ENCODE peak calls at places on chromosomes 16 and 17, in four cellular contexts. T is H1, Z is GM12878, E is HepG2. M is an unnamed sample.

GRCh38 chr17:39929657-39930407 is 2.3 kb downstream of the LRRC3C start:
- DNase-seq in Z (no peak), E (peak), T (no peak), M (no peak)

GRCh38 chr17:40551874-40552768 is 13.2 kb downstream of the CCR7 start:
- DNase-seq in Z (no peak), T (no peak), E (peak), M (no peak)

GRCh38 chr16:54911079-54911478 is 19.6 kb upstream of the IRX5 start:
- DNase-seq in Z (no peak), T (no peak), E (no peak), M (no peak)

GRCh38 chr16:2682209-2683021 is at the start of gene KCTD5:
- DNase-seq in T (peak), Z (peak), E (peak), M (peak)

GRCh38 chr17:82752371-82753200 is 721 bp downstream of the TBCD start:
- DNase-seq in E (no peak), T (no peak), Z (no peak), M (no peak)

GRCh38 chr16:54787045-54787444 is 143.6 kb upstream of the IRX5 start:
- DNase-seq in T (no peak), E (no peak), Z (no peak), M (no peak)

GRCh38 chr17:28131592-28131991 is 89.1 kb downstream of the NLK start:
- DNase-seq in E (no peak), Z (no peak), T (no peak), M (no peak)

GRCh38 chr16:74743668-74744299 is 30.8 kb downstream of the FA2H start:
- DNase-seq in E (peak), T (no peak), Z (no peak), M (no peak)

GRCh38 chr17:61928101-61928436 is 287 bp upstream of the INTS2 start:
- DNase-seq in E (no peak), Z (no peak), T (no peak), M (no peak)

GRCh38 chr16:79810449-79811189 is 210.1 kb upstream of the MAF start:
- DNase-seq in Z (no peak), T (no peak), E (no peak), M (no peak)

GRCh38 chr16:47873434-47873833 is 282.4 kb downstream of the ABCC12 start:
- DNase-seq in Z (no peak), E (peak), T (no peak), M (no peak)

GRCh38 chr17:68298601-68299000 is 7.3 kb downstream of the ARSG start:
- DNase-seq in E (no peak), Z (no peak), T (no peak), M (no peak)

GRCh38 chr17:34118564-34118963 is 136.5 kb upstream of the CCL2 start:
- DNase-seq in Z (no peak), T (peak), E (no peak), M (no peak)

GRCh38 chr17:41360291-41360995 is 9.2 kb downstream of the KRT33B start:
- DNase-seq in E (no peak), Z (no peak), T (no peak), M (no peak)

GRCh38 chr17:10001296-10001904 is 96.3 kb upstream of the RCVRN start:
- DNase-seq in Z (no peak), E (no peak), T (no peak), M (no peak)

GRCh38 chr17:44610871-44611270 is 45.4 kb upstream of the MEIOC start:
- DNase-seq in E (no peak), T (no peak), Z (no peak), M (no peak)

GRCh38 chr17:17305282-17305801 is 2.2 kb downstream of the NT5M start:
- DNase-seq in Z (peak), T (no peak), E (peak), M (no peak)

GRCh38 chr17:17929655-17930380 is 42.4 kb downstream of the TOM1L2 start:
- DNase-seq in E (no peak), T (no peak), Z (no peak), M (no peak)

GRCh38 chr16:85650864-85651811 is 37.6 kb downstream of the GINS2 start:
- DNase-seq in E (no peak), T (no peak), Z (no peak), M (no peak)

GRCh38 chr16:3655030-3655790 is 719 bp downstream of the DNASE1 start:
- DNase-seq in E (no peak), Z (no peak), T (no peak), M (no peak)

GRCh38 chr16:66357523-66357928 is 9.0 kb upstream of the CDH5 start:
- DNase-seq in E (peak), Z (no peak), T (no peak), M (peak)

GRCh38 chr17:32783602-32784001 is 93.3 kb downstream of the MYO1D start:
- DNase-seq in Z (peak), T (no peak), E (peak), M (peak)

GRCh38 chr16:83888672-83889044 is 10.3 kb upstream of the MLYCD start:
- DNase-seq in E (no peak), T (no peak), Z (no peak), M (no peak)

GRCh38 chr17:44086364-44087311 is 16.1 kb downstream of the G6PC3 start:
- DNase-seq in Z (no peak), E (peak), T (no peak), M (no peak)

GRCh38 chr16:28040039-28040438 is 23.5 kb downstream of the GSG1L start:
- DNase-seq in T (no peak), Z (no peak), E (no peak), M (peak)

GRCh38 chr17:82414548-82415281 is 3.4 kb upstream of the HEXD start:
- DNase-seq in T (peak), E (peak), Z (no peak), M (peak)

GRCh38 chr16:19520861-19521331 is 1.0 kb downstream of the GDE1 start:
- DNase-seq in T (no peak), Z (peak), E (no peak), M (no peak)

GRCh38 chr17:72429066-72429638 is 308.3 kb downstream of the SOX9 start:
- DNase-seq in T (no peak), Z (no peak), E (no peak), M (no peak)

GRCh38 chr17:77957215-77957868 is 1.2 kb upstream of the TNRC6C start:
- DNase-seq in Z (peak), T (no peak), E (no peak), M (no peak)
- TF ChIP-seq SUZ12 in Z (no peak), T (no peak), E (no peak), M (no peak)

GRCh38 chr16:5498562-5498961 is 401.0 kb upstream of the EEF2KMT start:
- DNase-seq in E (no peak), T (no peak), Z (no peak), M (no peak)
- H3K9ac ChIP-seq in E (no peak), T (no peak), Z (no peak), M (no peak)

DNA sequence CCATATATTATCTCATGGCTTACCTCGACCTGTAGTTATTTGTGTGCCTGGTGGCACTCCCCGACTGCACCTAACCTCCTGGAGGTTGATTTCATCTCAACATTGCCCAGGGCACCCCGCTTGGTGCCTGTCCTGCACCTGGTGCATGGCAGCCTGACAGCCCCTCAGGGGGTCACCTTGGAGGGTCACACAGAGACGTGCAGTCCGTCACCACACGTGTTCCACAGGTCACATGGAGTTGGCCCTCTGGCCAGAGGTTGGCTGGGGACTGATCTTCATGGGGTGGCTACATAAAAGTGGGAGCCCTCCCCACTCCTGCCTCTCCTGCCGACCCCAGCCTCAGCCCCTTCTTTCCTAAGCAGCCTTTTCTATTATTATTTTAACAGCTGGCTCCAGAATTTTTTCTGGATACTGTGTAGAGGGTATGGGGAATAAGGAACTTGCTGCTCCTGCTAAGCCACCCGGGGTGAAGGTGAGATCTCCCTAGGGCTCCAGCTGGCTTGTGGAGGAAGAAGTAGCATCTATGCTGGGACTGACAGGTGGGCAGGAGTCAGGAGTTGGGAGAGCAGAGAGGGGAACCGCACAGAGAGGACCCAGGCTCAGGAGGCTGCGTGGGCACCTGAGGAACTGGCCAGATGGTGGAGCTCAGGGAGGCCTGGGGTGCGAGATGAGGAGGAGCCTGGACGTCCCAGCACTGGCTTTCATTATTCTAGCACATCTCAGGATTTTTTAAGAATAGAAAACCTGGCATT is 12.5 kb upstream of the NKD1 start:
- DNase-seq in Z (no peak), T (no peak), E (no peak), M (no peak)
- TF ChIP-seq SUZ12 in Z (no peak), T (no peak), E (no peak), M (no peak)

GRCh38 chr17:77408284-77408683 is 267.5 kb downstream of the SEC14L1 start:
- DNase-seq in E (no peak), T (no peak), Z (no peak), M (no peak)

GRCh38 chr17:77407321-77408277 is 266.8 kb downstream of the SEC14L1 start:
- DNase-seq in Z (no peak), T (no peak), E (no peak), M (no peak)

GRCh38 chr17:77410470-77410869 is 269.7 kb downstream of the SEC14L1 start:
- DNase-seq in Z (no peak), T (no peak), E (no peak), M (no peak)

GRCh38 chr17:77405867-77406513 is 265.2 kb downstream of the SEC14L1 start:
- DNase-seq in T (no peak), E (no peak), Z (no peak), M (no peak)

DNA sequence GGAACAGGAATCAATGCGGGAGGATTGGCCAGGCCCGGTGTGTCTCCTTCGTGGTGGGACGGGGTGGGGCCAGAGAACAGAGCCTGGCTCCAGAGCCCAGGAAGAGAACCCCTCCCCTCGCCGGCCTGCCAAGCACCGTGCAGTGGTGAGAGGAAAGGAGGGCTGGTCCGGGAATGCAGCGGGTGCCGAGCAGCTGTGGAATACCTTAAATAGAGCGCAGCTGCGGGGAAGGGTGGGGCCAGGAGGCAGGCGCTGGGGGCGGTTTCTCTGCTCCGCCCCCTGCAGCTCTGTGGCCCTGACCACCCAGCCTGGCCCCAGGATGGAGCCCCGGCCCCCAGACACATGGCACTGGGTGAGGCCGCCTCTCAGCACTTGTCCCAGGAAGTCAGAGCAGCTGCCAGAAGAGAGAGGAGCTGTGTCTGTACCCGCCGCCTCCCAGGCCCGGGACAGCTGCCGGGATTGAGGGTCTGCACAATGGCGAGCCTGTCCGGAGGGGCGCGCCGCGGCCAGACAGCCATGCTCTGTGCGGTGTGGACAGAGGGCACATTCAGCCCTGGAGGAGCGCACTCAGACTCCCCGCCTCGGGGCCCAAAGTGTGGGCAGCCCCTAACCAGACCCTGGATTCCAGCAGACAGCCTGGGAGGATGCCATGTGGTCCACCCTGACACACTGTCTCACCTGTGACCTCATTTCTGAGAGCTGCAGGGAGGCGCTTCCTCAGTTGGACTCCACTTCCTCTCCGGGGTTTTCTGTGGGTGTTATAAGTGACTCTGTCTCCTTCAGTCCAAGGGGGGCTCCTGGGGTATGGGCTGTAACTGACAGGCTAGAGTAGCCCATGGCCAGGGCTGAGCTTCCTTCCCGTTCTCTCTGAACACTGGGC is 268.8 kb downstream of the SEC14L1 start:
- DNase-seq in E (no peak), T (peak), Z (no peak), M (no peak)
- H3K9ac ChIP-seq in E (no peak), T (no peak), Z (no peak), M (peak)

DNA sequence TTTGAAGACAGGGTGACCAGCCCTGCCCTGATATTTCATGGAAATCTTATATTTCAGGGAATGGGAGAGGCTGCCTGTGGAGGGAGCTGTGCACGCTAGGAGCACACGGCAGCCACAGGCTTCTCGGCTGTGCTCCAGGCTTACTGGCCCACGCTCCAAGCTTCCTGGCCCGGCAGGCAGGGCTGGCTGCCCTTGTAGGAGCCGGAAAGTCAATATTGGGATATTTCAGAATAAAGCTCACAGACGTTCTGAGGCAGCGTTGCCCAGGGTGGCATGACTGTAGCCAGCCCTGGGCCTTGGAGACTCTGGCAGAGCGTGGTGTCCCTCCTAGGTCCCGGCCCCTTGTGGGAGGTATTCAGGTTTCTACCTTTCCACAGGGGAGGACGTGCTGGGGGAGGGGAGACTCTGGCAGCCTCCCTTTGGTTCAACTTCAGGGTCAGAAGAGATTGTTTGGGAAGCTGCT is 95.6 kb downstream of the NPIPB11 start:
- DNase-seq in T (no peak), E (peak), Z (no peak), M (no peak)
- TF ChIP-seq SUZ12 in T (no peak), E (no peak), Z (no peak), M (no peak)

DNA sequence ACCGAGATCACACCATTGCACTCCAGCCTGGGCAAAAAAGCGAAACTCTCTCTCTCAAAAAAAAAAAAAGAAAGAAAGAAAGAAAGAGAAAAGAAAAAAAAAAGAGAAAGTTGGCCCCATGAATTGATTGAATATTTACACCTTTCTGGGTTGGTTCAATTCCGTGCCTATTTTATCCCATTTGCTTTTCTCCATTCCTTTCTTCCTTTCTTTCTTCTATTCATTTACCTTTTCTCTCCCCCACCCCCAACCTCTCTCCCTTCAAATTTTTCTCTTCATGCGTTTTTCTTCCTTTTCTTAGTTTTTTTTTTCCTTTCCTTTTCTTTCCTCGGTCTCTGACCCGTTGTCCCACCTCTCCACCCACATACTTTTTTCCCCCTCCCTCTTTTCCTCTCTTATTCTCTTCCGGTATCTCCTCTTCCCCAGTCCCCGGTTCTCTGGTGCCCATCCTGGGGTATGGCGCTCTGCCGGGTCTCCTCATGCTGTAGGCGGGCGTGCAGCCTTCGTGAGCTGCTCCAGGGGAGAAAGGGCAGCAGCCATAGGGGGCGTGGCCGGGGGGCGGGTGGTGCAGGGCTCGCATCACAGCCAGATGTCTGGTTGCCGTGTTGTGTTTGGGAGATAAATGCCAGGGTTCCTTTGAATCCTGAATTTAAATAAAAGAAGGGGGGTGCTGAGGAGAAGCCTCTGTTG is 5.3 kb upstream of the COL1A1 start:
- DNase-seq in T (peak), Z (no peak), E (no peak), M (no peak)
- H3K9ac ChIP-seq in T (no peak), Z (no peak), E (no peak), M (peak)

DNA sequence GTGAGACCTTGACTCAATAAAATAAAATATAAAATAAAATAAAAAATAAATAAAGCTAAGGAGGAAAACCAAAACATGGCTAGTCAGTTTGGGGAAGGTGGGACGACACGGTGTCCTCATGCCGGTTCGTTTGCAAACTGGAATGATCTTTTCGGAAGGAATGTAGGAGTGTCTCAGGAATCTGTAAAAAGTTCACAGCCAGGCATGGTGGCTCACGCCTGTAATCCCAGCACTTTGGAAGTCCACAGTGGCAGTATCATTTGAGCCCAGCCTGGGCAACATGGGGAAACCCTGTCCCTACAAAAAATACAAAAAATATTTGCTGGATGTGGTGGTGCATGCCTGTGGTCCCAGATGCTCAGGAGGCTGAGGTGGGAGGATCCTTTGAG is 14.7 kb upstream of the RPTOR start:
- DNase-seq in T (no peak), E (no peak), Z (no peak), M (no peak)
- TF ChIP-seq SUZ12 in T (no peak), E (no peak), Z (no peak), M (no peak)

GRCh38 chr16:88680554-88681083 is 5.7 kb downstream of the SNAI3 start:
- DNase-seq in E (no peak), T (no peak), Z (no peak), M (no peak)
- H3K9ac ChIP-seq in E (no peak), T (no peak), Z (peak), M (no peak)

GRCh38 chr17:2274414-2274813 is 29.2 kb downstream of the SMG6 start:
- DNase-seq in E (no peak), T (no peak), Z (no peak), M (no peak)

GRCh38 chr17:2275722-2276121 is 27.9 kb downstream of the SMG6 start:
- DNase-seq in Z (no peak), T (no peak), E (no peak), M (no peak)

GRCh38 chr17:2266865-2267228 is 36.7 kb downstream of the SMG6 start:
- DNase-seq in E (no peak), T (no peak), Z (no peak), M (no peak)

GRCh38 chr17:2267354-2267753 is 36.2 kb downstream of the SMG6 start:
- DNase-seq in T (no peak), E (no peak), Z (no peak), M (no peak)

GRCh38 chr17:2271985-2272702 is 31.4 kb downstream of the SMG6 start:
- DNase-seq in T (no peak), E (no peak), Z (no peak), M (no peak)
- TF ChIP-seq SUZ12 in T (no peak), E (no peak), Z (no peak), M (no peak)

DNA sequence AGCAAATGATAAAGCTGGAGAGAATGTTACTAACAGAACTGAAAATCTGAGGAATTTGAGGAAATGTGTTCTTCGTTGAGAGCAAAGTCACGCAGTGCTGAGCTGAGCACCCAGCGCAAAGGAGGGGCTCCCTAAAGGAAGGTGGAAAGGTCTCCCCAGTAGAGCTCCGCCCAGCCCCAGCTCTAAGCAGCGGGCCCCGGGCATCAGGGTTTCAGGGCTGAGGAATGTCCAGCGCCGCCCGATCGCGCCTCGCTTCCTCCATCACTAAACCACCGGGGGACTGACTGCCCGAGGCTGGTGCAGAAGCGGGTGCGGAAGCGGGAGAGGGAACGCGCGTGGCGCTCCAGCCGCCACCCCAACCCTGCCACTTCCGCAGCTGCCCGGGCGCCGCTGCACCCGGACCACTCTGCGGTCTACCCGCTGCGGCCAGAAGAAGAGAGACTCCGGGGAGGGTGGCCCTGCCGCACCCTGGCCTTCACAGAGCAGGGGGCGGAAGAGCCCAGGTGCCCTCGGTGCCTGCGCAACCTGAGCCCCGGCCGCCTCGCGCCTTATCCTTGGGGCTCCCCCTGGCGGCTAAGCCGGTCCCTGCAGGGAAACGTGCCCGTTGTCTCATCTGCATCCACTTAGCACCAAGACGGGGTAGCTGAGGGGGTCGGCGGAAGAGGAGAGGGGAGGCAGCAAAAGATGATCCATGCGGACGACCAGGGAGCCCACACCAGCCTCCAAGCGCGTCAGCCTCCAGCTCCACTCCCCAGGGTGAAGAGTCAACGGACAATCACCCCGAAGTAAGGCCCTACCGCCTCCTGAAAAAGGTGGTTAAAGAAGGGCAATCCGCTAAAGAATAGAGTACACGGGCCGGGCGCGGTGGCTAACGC is 12.4 kb upstream of the GUCY2D start:
- DNase-seq in E (peak), T (peak), Z (peak), M (peak)
- H3K9ac ChIP-seq in E (peak), T (no peak), Z (peak), M (peak)

M was measured in NT2/D1.